ENCODE peak calls at places on chromosomes 3 and 15, in eight cellular contexts. M is cardiac muscle cell; I is NT2/D1; V is tibial artery; J is PC-9; B is heart left ventricle; D is effector memory CD4-positive, alpha-beta T cell; E is H1. L is an unnamed sample.

GRCh38 chr3:33858131-33858530 is 59.7 kb downstream of the PDCD6IP start:
- DNase-seq in M (no peak), I (no peak), V (no peak), J (no peak), B (no peak), D (no peak), E (no peak), L (no peak)

GRCh38 chr3:99659032-99659431 is 20.6 kb downstream of the COL8A1 start:
- DNase-seq in M (no peak), I (no peak), V (peak; percentile 90), J (no peak), B (no peak), D (no peak), E (no peak), L (no peak)

GRCh38 chr3:146189519-146190173 is 28.7 kb upstream of the PLOD2 start:
- DNase-seq in M (peak; percentile 68), I (peak; percentile 55), V (no peak), J (peak; percentile 45), B (no peak), D (no peak), E (peak; percentile 48), L (no peak)

GRCh38 chr3:14393440-14394111 is 8.8 kb upstream of the SLC6A6 start:
- DNase-seq in M (no peak), I (no peak), V (no peak), J (no peak), B (no peak), D (no peak), E (no peak), L (no peak)

GRCh38 chr3:50248387-50248786 is 12.4 kb downstream of the GNAI2 start:
- DNase-seq in M (no peak), I (no peak), V (peak; percentile 80), J (peak; percentile 32), B (no peak), D (no peak), E (no peak), L (peak; percentile 64)

GRCh38 chr15:99951471-99951870 is 218.2 kb upstream of the LYSMD4 start:
- DNase-seq in M (no peak), I (no peak), V (no peak), J (no peak), B (no peak), D (no peak), E (no peak), L (no peak)

GRCh38 chr3:141659821-141660597 is 78.1 kb upstream of the RNF7 start:
- DNase-seq in M (peak; percentile 83), I (no peak), V (peak; percentile 84), J (no peak), B (peak; percentile 57), D (no peak), E (peak; percentile 69), L (peak; percentile 55)

GRCh38 chr3:56188201-56188600 is 280.1 kb downstream of the ERC2 start:
- DNase-seq in M (no peak), I (no peak), V (no peak), J (no peak), B (no peak), D (no peak), E (no peak), L (no peak)

DNA sequence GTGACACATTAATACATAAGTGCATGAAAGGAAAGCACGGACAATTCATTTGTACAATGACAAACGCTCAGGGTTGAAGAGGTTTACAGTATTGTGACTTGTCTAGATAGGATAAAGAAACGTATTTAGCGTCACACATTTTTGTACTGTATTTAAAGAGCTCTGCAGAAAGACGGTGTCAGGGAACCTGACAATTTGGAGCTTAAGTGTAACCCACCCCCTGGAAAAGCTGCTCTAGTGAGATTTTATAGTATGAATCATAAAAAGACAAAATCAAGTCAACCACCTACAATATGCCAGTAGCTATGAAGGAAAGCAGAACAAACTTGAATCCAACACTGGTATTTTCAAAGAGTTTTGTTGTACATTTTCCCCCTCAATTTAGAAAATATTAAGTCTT is 5.6 kb downstream of the TRA2B start:
- DNase-seq in M (no peak), I (no peak), V (no peak), J (no peak), B (no peak), D (no peak), E (no peak), L (no peak)
- H3K4me3 ChIP-seq in M (peak overlapping the region; percentile 97), I (no peak overlapping the region), V (no peak overlapping the region), J (peak overlapping the region; percentile 98), B (peak overlapping the region; percentile 13), D (peak overlapping the region; percentile 33), E (peak overlapping the region; percentile 92), L (peak overlapping the region; percentile 84)

DNA sequence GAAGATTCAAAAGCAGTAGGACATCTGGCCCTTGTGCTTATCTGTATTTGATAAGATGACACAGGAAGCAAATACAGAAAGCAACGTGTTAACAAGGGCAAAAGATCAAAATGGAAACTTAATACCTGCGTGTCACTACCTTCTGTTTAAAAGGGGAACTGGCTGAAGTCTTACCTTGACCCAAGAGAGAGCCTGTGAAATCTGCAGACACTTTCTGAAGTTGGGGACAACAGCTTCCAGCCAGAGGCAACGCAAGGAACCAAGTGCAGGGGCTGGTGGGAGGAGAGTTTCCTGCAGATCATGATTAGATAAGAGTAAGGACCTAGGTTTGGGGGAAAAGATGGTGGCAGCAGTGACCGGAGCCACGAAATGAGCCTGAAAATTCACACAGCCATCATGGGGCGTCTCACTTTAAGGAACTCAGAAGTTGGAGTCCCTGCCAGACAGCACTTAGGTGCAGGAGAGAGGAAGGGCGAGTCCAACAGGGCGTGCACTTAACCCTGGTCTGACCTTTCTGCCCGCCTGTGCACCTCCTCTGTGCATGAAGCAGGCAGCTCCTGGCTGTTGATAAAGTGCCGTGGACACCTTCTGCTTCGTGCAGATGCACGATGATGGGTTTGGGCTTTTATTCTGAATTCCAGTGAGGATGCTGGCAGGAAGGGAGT is 153.5 kb upstream of the BHLHE40 start:
- DNase-seq in M (peak; percentile 62), I (no peak), V (no peak), J (peak; percentile 83), B (peak; percentile 67), D (no peak), E (no peak), L (peak; percentile 48)
- H3K4me1 ChIP-seq in M (peaks cover 16% of the 10 kb centered on the region), I (peaks cover 3% of the 10 kb centered on the region), V (peaks cover 48% of the 10 kb centered on the region), J (peaks cover 76% of the 10 kb centered on the region), B (peaks cover 60% of the 10 kb centered on the region), D (peaks cover 88% of the 10 kb centered on the region), E (peaks cover 3% of the 10 kb centered on the region), L (peaks cover 31% of the 10 kb centered on the region)

GRCh38 chr3:52535411-52536111 is 844 bp upstream of the UQCC5 start:
- DNase-seq in M (no peak), I (no peak), V (no peak), J (no peak), B (no peak), D (no peak), E (no peak), L (no peak)

GRCh38 chr3:52533623-52534280 is at the start of gene NT5DC2:
- DNase-seq in M (peak; percentile 90), I (peak; percentile 23), V (peak; percentile 84), J (no peak), B (peak; percentile 82), D (peak; percentile 41), E (peak; percentile 85), L (peak; percentile 60)

GRCh38 chr3:52532838-52533622 is 627 bp downstream of the NT5DC2 start:
- DNase-seq in M (peak; percentile 63), I (peak; percentile 13), V (peak; percentile 75), J (no peak), B (peak; percentile 37), D (no peak), E (peak; percentile 72), L (no peak)

GRCh38 chr3:52536112-52536368 is 365 bp upstream of the UQCC5 start:
- DNase-seq in M (no peak), I (no peak), V (no peak), J (no peak), B (no peak), D (no peak), E (no peak), L (no peak)

DNA sequence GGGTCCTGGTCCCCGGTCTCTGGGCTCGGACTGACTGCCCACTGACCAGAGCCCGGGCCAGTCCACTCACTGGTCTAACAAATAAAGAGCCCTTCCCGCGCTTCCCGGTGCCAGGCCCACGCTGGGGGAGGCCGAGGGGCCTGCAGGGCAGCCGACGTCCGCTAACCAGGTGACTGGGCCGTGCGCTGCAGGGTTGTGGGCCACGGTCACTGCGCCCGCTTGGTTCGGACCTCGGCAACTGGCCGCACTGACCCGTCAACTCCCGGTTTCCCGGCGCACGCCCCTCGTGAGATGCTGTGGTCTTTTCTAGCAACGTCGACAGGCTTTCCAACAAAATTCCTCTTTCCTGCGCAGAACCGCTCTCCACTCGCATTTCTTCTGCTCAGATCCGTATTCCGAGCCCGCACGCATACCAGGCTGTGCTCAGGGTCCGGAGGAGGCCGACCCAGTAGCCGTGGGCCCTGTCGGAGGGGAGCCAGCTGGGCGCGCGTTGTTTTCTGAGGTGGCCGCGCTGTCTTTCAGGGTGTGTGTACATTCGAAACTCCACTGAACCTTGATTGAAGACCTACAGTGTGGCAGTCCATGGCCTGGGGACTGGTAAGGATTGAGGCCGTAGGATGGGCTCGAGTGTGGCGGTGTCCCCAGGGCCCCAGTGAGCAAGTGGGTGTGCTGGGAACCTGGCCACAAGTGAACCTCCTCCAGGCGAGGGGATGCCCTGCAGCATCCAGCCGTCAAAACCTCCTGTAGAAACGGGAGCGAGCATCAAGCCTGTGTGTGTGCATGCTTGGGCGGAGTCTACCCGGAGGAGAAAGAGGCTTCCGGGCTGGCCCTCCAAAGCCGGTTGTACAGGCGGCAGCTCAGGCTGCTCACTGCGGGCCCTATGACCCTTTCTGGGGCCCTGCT is 875 bp upstream of the NT5DC2 start:
- DNase-seq in M (no peak), I (no peak), V (peak; percentile 75), J (no peak), B (peak; percentile 33), D (no peak), E (no peak), L (no peak)
- H3K4me3 ChIP-seq in M (peak overlapping the region; percentile 41), I (peak overlapping the region; percentile 54), V (peak overlapping the region; percentile 72), J (no peak overlapping the region), B (peak overlapping the region; percentile 57), D (peak overlapping the region; percentile 45), E (peak overlapping the region; percentile 66), L (peak overlapping the region; percentile 54)

GRCh38 chr3:186095584-186096061 is 13.3 kb downstream of the ETV5 start:
- DNase-seq in M (no peak), I (no peak), V (peak; percentile 67), J (no peak), B (no peak), D (no peak), E (no peak), L (no peak)

GRCh38 chr3:186096295-186096694 is 12.6 kb downstream of the ETV5 start:
- DNase-seq in M (peak; percentile 69), I (no peak), V (no peak), J (no peak), B (no peak), D (no peak), E (no peak), L (no peak)

GRCh38 chr3:186098740-186099139 is 10.1 kb downstream of the ETV5 start:
- DNase-seq in M (no peak), I (no peak), V (no peak), J (no peak), B (no peak), D (no peak), E (no peak), L (no peak)

GRCh38 chr3:186097663-186098451 is 11.0 kb downstream of the ETV5 start:
- DNase-seq in M (peak; percentile 97), I (peak; percentile 88), V (peak; percentile 67), J (peak; percentile 95), B (peak; percentile 67), D (no peak), E (peak; percentile 84), L (peak; percentile 85)

DNA sequence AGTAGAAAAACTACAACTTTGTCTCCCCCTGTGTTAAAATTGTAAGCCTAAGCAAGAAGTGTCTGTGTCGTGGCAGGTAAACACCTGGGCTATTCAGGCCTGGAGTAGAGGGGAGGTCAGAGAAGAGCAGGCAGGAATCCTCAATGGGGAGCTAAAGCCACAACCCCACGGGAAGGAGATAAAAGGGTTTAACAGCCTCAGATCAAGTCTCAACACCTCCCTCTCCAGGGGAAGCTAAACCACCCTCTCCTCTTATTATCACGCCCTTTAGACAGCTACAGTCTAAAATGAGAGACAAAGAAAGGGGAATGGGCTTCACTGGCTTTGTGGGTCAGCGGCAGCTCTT is 11.6 kb downstream of the ETV5 start:
- DNase-seq in M (no peak), I (no peak), V (no peak), J (no peak), B (no peak), D (no peak), E (no peak), L (no peak)
- H3K4me1 ChIP-seq in M (peaks cover 66% of the 10 kb centered on the region), I (peaks cover 12% of the 10 kb centered on the region), V (peaks cover 7% of the 10 kb centered on the region), J (peaks cover 22% of the 10 kb centered on the region), B (peaks cover 29% of the 10 kb centered on the region), D (no peaks in the 10 kb centered on the region), E (peaks cover 24% of the 10 kb centered on the region), L (peaks cover 36% of the 10 kb centered on the region)